ENCODE peak calls at places on chromosome 5, in four cellular contexts. W, V, M and B are unnamed samples.

GRCh38 chr5:150295172-150295611 is 5.6 kb upstream of the CAMK2A start:
- DNase-seq in W (peak; percentile 50), V (no peak), M (no peak), B (peak; percentile 48)

GRCh38 chr5:118195215-118195614 is 793.1 kb downstream of the DTWD2 start:
- DNase-seq in W (no peak), V (no peak), M (no peak), B (no peak)

GRCh38 chr5:27093296-27093695 is 54.9 kb upstream of the CDH9 start:
- DNase-seq in W (no peak), V (no peak), M (no peak), B (no peak)

GRCh38 chr5:169647566-169647965 is 10.5 kb downstream of the DOCK2 start:
- DNase-seq in W (no peak), V (no peak), M (no peak), B (peak; percentile 23)

GRCh38 chr5:82730862-82731261 is 346.3 kb downstream of the TMEM167A start:
- DNase-seq in W (no peak), V (no peak), M (no peak), B (no peak)

GRCh38 chr5:164475339-164475977 is 970.0 kb downstream of the MAT2B start:
- DNase-seq in W (no peak), V (no peak), M (no peak), B (no peak)

GRCh38 chr5:68554566-68555279 is 339.2 kb downstream of the PIK3R1 start:
- DNase-seq in W (no peak), V (peak; percentile 87), M (no peak), B (peak; percentile 44)

GRCh38 chr5:125528881-125529280 is 782.4 kb upstream of the ZNF608 start:
- DNase-seq in W (no peak), V (no peak), M (no peak), B (no peak)

GRCh38 chr5:126403156-126403555 is 20.1 kb upstream of the GRAMD2B start:
- DNase-seq in W (no peak), V (no peak), M (no peak), B (no peak)

GRCh38 chr5:74954919-74955318 is 88.7 kb upstream of the FAM169A start:
- DNase-seq in W (no peak), V (no peak), M (no peak), B (no peak)

GRCh38 chr5:172886396-172886932 is 52.4 kb downstream of the ERGIC1 start:
- DNase-seq in W (no peak), V (no peak), M (no peak), B (no peak)

GRCh38 chr5:9421823-9422354 is 124.0 kb downstream of the SEMA5A start:
- DNase-seq in W (no peak), V (no peak), M (no peak), B (no peak)

GRCh38 chr5:6570530-6570929 is 62.3 kb downstream of the NSUN2 start:
- DNase-seq in W (no peak), V (no peak), M (no peak), B (no peak)

GRCh38 chr5:157219491-157220271 is 39.0 kb downstream of the ITK start:
- DNase-seq in W (no peak), V (no peak), M (no peak), B (no peak)

GRCh38 chr5:32708949-32709348 is 2.2 kb upstream of the NPR3 start:
- DNase-seq in W (no peak), V (no peak), M (no peak), B (no peak)

GRCh38 chr5:76944638-76945037 is 8.2 kb upstream of the CRHBP start:
- DNase-seq in W (no peak), V (no peak), M (no peak), B (no peak)

GRCh38 chr5:102788788-102789187 is 33.7 kb downstream of the PAM start:
- DNase-seq in W (no peak), V (no peak), M (no peak), B (no peak)

GRCh38 chr5:95940758-95941682 is 20.6 kb downstream of the ELL2 start:
- DNase-seq in W (no peak), V (no peak), M (no peak), B (no peak)

GRCh38 chr5:39680213-39680612 is 255.4 kb upstream of the DAB2 start:
- DNase-seq in W (no peak), V (no peak), M (no peak), B (no peak)

GRCh38 chr5:60535198-60535597 is 164.8 kb downstream of the DEPDC1B start:
- DNase-seq in W (no peak), V (no peak), M (no peak), B (no peak)

GRCh38 chr5:131810510-131811249 is 13.9 kb upstream of the FNIP1 start:
- DNase-seq in W (no peak), V (no peak), M (no peak), B (no peak)

GRCh38 chr5:155729684-155730059 is 597.3 kb upstream of the SGCD start:
- DNase-seq in W (peak; percentile 26), V (no peak), M (no peak), B (no peak)

GRCh38 chr5:66863343-66864170 is 267.4 kb downstream of the MAST4 start:
- DNase-seq in W (no peak), V (no peak), M (no peak), B (no peak)

GRCh38 chr5:56962286-56962685 is 10.4 kb upstream of the MIER3 start:
- DNase-seq in W (no peak), V (no peak), M (no peak), B (no peak)

GRCh38 chr5:150582281-150582791 is 58.1 kb upstream of the SYNPO start:
- DNase-seq in W (peak; percentile 57), V (no peak), M (no peak), B (peak; percentile 80)

GRCh38 chr5:173829826-173830225 is 58.3 kb upstream of the CPEB4 start:
- DNase-seq in W (no peak), V (no peak), M (no peak), B (no peak)

GRCh38 chr5:17000296-17000939 is 64.3 kb upstream of the MYO10 start:
- DNase-seq in W (no peak), V (no peak), M (no peak), B (no peak)

GRCh38 chr5:102603670-102604069 is 104.9 kb upstream of the SLCO6A1 start:
- DNase-seq in W (no peak), V (no peak), M (no peak), B (no peak)

GRCh38 chr5:170631471-170632195 is 127.8 kb downstream of the KCNIP1 start:
- DNase-seq in W (no peak), V (peak; percentile 34), M (no peak), B (no peak)

DNA sequence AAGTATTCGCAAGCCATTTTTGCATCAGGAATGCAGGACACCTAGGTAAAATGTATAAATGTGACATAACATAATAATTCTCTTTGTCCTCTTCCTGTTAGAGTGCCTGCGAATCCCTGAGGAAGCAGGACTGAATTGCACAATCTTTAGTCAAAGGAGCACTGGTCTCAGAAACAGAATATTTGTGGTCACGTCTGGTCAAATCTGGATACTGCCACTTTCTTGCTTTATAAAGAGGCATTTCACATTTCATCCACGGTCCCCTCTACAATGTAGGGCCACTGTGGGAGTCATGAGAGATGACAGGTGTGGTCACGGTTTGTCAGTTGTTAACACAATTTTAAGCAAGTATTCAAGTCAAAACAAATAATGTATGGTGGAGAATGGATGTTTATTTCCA is 564.0 kb downstream of the IRX1 start:
- DNase-seq in W (no peak), V (no peak), M (no peak), B (no peak)
- H3K9me3 ChIP-seq in W (no peaks in the 10 kb centered on the region), V (no peaks in the 10 kb centered on the region), M (no peaks in the 10 kb centered on the region), B (no peaks in the 10 kb centered on the region)

GRCh38 chr5:34447424-34447823 is 208.7 kb upstream of the RAI14 start:
- DNase-seq in W (no peak), V (no peak), M (no peak), B (no peak)
- H3K4me1 ChIP-seq in W (peaks cover 5% of the 10 kb centered on the region), V (no peaks in the 10 kb centered on the region), M (no peaks in the 10 kb centered on the region), B (no peaks in the 10 kb centered on the region)

GRCh38 chr5:25416960-25417359 is 772.2 kb upstream of the CDH10 start:
- DNase-seq in W (no peak), V (no peak), M (no peak), B (no peak)
- H3K9me3 ChIP-seq in W (no peaks in the 10 kb centered on the region), V (no peaks in the 10 kb centered on the region), M (no peaks in the 10 kb centered on the region), B (no peaks in the 10 kb centered on the region)

GRCh38 chr5:119270121-119270565 is 85.7 kb upstream of the TNFAIP8 start:
- DNase-seq in W (no peak), V (no peak), M (no peak), B (no peak)
- H3K4me1 ChIP-seq in W (peaks cover 55% of the 10 kb centered on the region), V (no peaks in the 10 kb centered on the region), M (peaks cover 13% of the 10 kb centered on the region), B (peaks cover 32% of the 10 kb centered on the region)

DNA sequence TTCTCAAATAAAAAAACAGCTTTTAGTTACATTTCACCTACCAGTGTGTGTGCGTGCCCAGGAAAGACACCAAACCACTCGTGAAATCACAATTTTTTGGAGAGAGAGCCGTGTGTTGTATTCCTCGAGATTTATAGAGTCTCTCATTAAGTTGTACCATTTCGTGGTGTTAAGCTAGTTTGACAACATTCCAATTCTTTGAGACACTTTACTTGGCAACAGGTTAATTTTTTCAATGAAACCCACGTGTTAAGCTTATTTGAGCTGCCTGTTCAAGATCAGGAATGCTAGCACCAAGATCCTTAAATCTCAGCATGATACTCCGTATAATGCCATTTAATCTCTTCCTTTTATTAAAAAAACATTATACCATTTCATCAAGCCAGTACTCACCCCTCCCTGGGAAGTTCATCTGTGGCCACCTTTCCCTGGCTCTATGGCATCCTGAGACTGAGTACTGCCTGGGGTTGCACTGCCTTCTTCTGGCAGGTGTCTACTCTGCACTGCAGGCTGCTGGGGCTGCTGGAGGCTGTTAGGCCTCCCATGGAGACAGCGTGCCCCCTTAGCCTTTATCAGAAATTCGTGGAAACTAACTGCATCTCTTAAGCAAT is 143.7 kb downstream of the ARHGAP26 start:
- DNase-seq in W (no peak), V (no peak), M (no peak), B (no peak)
- H3K9me3 ChIP-seq in W (no peaks in the 10 kb centered on the region), V (no peaks in the 10 kb centered on the region), M (no peaks in the 10 kb centered on the region), B (no peaks in the 10 kb centered on the region)

GRCh38 chr5:54717870-54718269 is 200.3 kb downstream of the SNX18 start:
- DNase-seq in W (no peak), V (no peak), M (no peak), B (no peak)
- H3K4me1 ChIP-seq in W (peaks cover 7% of the 10 kb centered on the region), V (no peaks in the 10 kb centered on the region), M (no peaks in the 10 kb centered on the region), B (no peaks in the 10 kb centered on the region)

GRCh38 chr5:141245250-141245717 is at the start of gene PCDHB15:
- DNase-seq in W (no peak), V (no peak), M (no peak), B (peak; percentile 13)
- H3K9me3 ChIP-seq in W (peaks cover 95% of the 10 kb centered on the region), V (peaks cover 100% of the 10 kb centered on the region), M (peaks cover 5% of the 10 kb centered on the region), B (peaks cover 98% of the 10 kb centered on the region)